ENCODE peak calls at places on chromosomes 1 and 21, in four cellular contexts. C is heart left ventricle, P is left ventricle myocardium inferior, E is NB4. I is an unnamed sample.
A peak's percentile ranks its signal among the peaks of the same experiment; 100 is the strongest.

GRCh38 chr1:3948344-3948743 is 48.3 kb upstream of the C1orf174 start:
- DNase-seq in C (no peak), P (no peak), E (no peak), I (no peak)

GRCh38 chr1:7671676-7672075 is 99.4 kb upstream of the VAMP3 start:
- DNase-seq in C (no peak), P (no peak), E (no peak), I (no peak)

GRCh38 chr1:29281531-29281930 is 45.2 kb downstream of the PTPRU start:
- DNase-seq in C (no peak), P (no peak), E (no peak), I (no peak)

GRCh38 chr1:75901371-75901770 is 30.8 kb downstream of the ASB17 start:
- DNase-seq in C (no peak), P (no peak), E (no peak), I (no peak)

GRCh38 chr1:47621977-47622376 is 184.1 kb downstream of the FOXD2 start:
- DNase-seq in C (peak; percentile 27), P (no peak), E (no peak), I (no peak)

GRCh38 chr21:44955803-44956175 is 16.0 kb downstream of the SLX9 start:
- DNase-seq in C (no peak), P (no peak), E (no peak), I (no peak)

GRCh38 chr1:84698718-84699117 is 8.5 kb upstream of the SSX2IP start:
- DNase-seq in C (no peak), P (no peak), E (no peak), I (peak; percentile 89)

GRCh38 chr1:18776777-18777176 is 82.7 kb downstream of the TAS1R2 start:
- DNase-seq in C (no peak), P (no peak), E (no peak), I (no peak)

GRCh38 chr1:65440915-65441314 is 20.4 kb downstream of the LEPR start:
- DNase-seq in C (no peak), P (no peak), E (no peak), I (peak; percentile 72)

GRCh38 chr1:19045898-19046889 is 89.7 kb upstream of the IFFO2 start:
- DNase-seq in C (no peak), P (no peak), E (no peak), I (no peak)

GRCh38 chr1:217275617-217276398 is 355.1 kb downstream of the GPATCH2 start:
- DNase-seq in C (no peak), P (no peak), E (no peak), I (peak; percentile 45)
- H3K4me3 ChIP-seq in C (no peak overlapping the region), P (no peak overlapping the region), E (no peak overlapping the region), I (no peak overlapping the region)

GRCh38 chr1:189211742-189212141 is 1265.9 kb downstream of the BRINP3 start:
- DNase-seq in C (no peak), P (no peak), E (no peak), I (no peak)
- TF ChIP-seq CTCF in C (no peak), P (no peak), E (no peak), I (no peak)

DNA sequence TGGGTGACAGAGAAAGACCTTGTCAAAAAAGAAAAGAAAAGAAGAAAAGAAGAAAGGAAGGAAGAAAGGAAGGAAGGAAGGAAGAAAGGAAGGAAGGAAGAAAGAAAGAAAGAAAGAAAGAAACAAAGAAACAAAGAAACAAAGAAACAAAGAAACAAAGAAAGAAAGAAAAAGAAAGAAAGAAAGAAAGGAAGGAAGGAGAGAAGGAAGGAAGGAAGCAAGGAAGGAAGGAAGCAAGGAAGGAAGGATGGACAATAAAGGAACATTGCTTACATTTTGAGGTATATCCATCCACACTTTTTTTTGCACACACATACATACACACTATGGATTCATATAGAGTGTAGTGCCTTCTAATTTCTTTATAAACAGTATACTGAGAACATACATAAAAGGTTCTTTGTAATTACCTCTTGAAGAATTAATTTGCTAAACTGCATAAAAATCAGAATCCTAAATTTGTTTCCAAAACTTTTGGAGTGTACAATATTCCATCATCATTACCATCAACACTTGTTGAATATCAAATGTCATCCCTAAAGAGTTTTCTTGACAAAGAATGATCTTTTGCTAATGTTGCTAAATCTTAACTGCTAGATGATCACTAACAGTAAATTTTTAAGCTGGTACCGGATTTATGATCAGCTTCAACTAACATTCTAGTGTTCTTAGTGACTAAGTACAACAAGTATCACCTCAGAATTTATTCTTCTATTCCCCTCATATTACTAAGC is 11.4 kb upstream of the GADD45A start:
- DNase-seq in C (no peak), P (no peak), E (no peak), I (no peak)
- H3K4me3 ChIP-seq in C (no peak overlapping the region), P (no peak overlapping the region), E (no peak overlapping the region), I (no peak overlapping the region)

GRCh38 chr1:155277896-155278688 is 829 bp downstream of the HCN3 start:
- DNase-seq in C (peak; percentile 66), P (peak; percentile 50), E (peak; percentile 59), I (peak; percentile 35)
- TF ChIP-seq CTCF in C (no peak), P (peak; percentile 23), E (peak; percentile 21), I (peak; percentile 38)

GRCh38 chr1:50027794-50028193 is 4.0 kb upstream of the AGBL4 start:
- DNase-seq in C (no peak), P (no peak), E (no peak), I (no peak)

DNA sequence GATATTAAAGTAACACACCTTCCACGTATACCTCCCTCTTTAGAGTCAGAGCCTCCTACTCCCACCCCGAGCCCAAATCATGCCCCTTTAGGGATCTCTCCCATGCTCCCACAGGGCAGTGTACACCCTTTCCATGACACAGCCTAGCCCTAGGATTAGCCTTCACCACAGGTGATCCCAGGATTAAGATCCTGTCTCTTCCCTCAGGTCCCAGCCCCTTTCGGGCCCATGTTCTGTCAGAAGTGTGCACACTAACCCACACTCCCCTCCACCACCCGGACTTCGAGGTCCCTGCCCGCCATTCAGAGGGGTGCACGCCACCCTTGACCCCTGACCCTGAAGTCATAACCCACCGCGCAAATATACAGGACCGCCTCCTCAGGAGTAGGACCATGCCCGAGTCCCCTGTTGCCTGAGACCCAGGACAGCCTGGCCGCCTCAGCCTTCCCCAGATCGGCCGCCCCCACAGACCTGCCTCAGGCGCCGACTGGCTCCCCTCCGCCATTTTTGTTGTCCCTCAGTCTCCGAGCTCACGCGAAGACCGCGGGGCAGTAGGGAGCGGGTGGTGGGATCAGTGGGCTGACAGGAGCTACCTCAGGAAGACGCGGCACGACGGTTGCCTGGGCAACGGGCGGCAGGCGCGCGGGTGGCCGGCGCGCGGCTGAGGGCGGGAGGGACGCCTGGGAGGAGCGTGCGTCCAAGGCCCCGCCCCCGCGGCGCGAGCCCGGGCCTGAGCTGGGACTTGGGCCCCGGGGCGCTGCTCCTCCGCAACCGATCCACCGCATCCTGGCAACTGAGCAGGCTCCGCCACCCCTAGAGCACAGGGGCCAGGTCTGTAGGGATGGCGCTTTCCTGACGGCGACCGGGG is at the start of gene AGBL4:
- DNase-seq in C (peak; percentile 37), P (peak; percentile 55), E (no peak), I (no peak)
- H3K4me3 ChIP-seq in C (peak within 1 kb of the TSS; percentile 60), P (peak within 1 kb of the TSS; percentile 72), E (no peak within 1 kb of the TSS), I (peak within 1 kb of the TSS; percentile 29)

GRCh38 chr1:72526926-72527325 is 244.6 kb upstream of the NEGR1 start:
- DNase-seq in C (no peak), P (no peak), E (no peak), I (no peak)

GRCh38 chr1:72535470-72535869 is 253.1 kb upstream of the NEGR1 start:
- DNase-seq in C (no peak), P (no peak), E (no peak), I (no peak)

GRCh38 chr1:72530646-72531045 is 248.3 kb upstream of the NEGR1 start:
- DNase-seq in C (no peak), P (no peak), E (no peak), I (no peak)
- TF ChIP-seq CTCF in C (no peak), P (no peak), E (no peak), I (no peak)

DNA sequence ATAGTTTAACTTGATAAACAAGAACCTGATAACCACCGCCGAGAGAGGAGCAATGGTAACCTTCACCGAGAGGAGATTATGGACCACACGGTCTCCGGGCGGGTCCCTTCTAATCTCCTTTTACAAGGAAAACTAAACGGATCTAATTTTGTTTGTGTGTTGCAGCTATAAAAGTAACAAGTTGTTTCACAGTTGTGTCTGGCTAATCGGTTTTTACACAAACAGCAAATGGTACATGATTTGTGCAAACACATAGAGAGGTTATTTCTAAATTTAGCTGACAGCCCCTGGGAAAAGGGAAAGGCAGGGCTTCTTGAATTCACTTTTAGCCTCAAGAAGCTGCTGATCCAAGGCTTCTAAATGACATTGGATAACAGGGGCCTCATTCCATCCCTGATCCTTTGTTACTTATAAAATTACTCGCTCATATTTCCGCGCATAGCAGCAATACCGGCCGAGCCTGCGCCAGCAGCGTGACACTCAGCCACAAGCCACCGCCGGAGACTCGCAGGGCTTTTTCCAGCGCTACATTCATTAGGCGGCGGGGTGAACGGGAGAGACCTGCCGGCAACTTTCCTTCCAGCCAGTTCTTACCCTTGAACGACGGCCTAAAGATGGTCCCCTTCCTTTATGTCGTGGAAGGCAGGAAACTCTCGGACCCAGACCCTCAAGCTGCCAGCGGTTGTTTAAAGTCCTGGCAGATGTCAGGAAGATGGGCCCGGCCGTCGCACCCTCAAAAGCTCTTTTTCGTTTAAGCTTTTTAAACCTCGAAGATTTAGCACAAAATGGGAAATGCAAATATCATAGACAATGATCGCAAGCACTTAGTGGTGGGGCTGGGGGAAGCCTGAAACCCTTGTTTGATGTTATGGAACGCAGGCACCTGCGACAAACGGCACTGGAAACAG is 4.4 kb downstream of the FOXD3 start:
- DNase-seq in C (no peak), P (no peak), E (no peak), I (no peak)
- H3K4me3 ChIP-seq in C (no peak overlapping the region), P (peak overlapping the region; percentile 7), E (no peak overlapping the region), I (no peak overlapping the region)

DNA sequence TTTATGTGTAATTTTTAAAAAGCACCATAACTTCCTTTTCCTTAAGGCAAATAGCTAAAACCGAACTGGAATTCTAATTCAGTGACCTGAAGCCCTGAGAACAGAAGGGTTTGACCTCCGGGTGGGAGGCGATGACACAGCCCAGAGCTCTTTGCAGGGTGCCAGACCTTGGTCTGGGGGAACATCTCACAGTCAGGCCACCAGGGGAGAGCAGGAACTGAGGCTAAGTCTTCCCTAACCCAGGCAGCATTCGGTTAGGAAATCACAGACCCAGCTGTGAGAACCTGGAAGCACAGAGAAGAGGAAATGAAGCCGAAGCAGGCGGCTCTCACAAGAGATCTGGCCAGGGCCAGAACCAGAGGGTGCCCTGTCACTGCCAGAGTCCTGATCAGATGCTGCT is 444.8 kb downstream of the TTLL7 start:
- DNase-seq in C (peak; percentile 19), P (peak; percentile 13), E (peak; percentile 1), I (peak; percentile 1)
- TF ChIP-seq CTCF in C (no peak), P (no peak), E (no peak), I (no peak)

GRCh38 chr1:184793967-184794366 is 39.3 kb upstream of the EDEM3 start:
- DNase-seq in C (no peak), P (no peak), E (no peak), I (no peak)

GRCh38 chr1:184790642-184791041 is 36.0 kb upstream of the EDEM3 start:
- DNase-seq in C (no peak), P (no peak), E (no peak), I (no peak)

GRCh38 chr1:184791199-184791935 is 36.7 kb upstream of the EDEM3 start:
- DNase-seq in C (no peak), P (no peak), E (no peak), I (no peak)

GRCh38 chr1:184789899-184790298 is 35.2 kb upstream of the EDEM3 start:
- DNase-seq in C (no peak), P (no peak), E (no peak), I (no peak)

DNA sequence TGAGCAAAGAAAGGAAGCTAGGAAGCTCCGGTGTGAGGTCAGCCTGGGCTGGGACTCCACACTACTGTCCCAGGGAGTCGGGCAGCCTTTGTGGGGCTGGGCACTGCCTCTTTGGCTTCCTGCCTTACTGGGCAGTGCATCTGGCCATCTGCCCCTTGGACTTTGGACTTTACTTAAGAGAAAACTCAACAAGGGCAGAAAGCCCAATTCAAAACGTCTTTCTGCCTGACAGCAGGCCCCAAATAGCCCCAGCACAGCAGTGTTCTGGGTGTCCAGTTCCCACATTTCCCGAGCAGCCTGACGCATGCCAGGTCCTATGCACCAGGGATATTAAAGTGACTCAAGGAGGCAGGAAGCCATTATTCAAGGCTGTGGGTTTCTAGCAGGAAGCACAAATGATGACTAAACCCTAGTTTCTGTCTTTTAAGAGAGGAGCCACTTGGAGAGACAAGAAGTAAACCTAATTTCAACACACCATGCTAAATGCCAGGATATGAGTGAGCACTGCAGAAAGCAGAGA is 37.9 kb upstream of the EDEM3 start:
- DNase-seq in C (peak; percentile 32), P (peak; percentile 62), E (peak; percentile 94), I (peak; percentile 95)
- H3K4me3 ChIP-seq in C (no peak overlapping the region), P (no peak overlapping the region), E (no peak overlapping the region), I (no peak overlapping the region)